ENCODE peak calls at places on chromosomes 11 and 22, in five cellular contexts. N is cardiac muscle cell, G is right atrium auricular region, O is tibial artery, C is AG04450. B is an unnamed sample.
A peak's percentile ranks its signal among the peaks of the same experiment; 100 is the strongest.

GRCh38 chr22:36027960-36028645 is 521 bp downstream of the RBFOX2 start:
- DNase-seq in N (no peak), G (no peak), O (peak; percentile 27), C (no peak), B (no peak)

GRCh38 chr11:5857590-5857989 is at the start of gene OR52E8:
- DNase-seq in N (no peak), G (no peak), O (no peak), C (no peak), B (no peak)

GRCh38 chr11:8872017-8872416 is 39.0 kb upstream of the AKIP1 start:
- DNase-seq in N (no peak), G (no peak), O (no peak), C (no peak), B (no peak)

GRCh38 chr11:10382518-10382917 is 72.5 kb upstream of the AMPD3 start:
- DNase-seq in N (no peak), G (peak; percentile 55), O (no peak), C (no peak), B (no peak)

GRCh38 chr11:126546191-126546590 is 190.7 kb downstream of the ST3GAL4 start:
- DNase-seq in N (peak; percentile 1), G (no peak), O (no peak), C (no peak), B (no peak)

GRCh38 chr11:66607126-66607834 is 9.2 kb upstream of the RBM14 start:
- DNase-seq in N (peak; percentile 92), G (peak; percentile 91), O (peak; percentile 80), C (peak; percentile 15), B (peak; percentile 67)

GRCh38 chr11:72844356-72844755 is 30.1 kb downstream of the ATG16L2 start:
- DNase-seq in N (peak; percentile 61), G (no peak), O (no peak), C (peak; percentile 81), B (no peak)

GRCh38 chr22:50015451-50016307 is 3.1 kb upstream of the IL17REL start:
- DNase-seq in N (no peak), G (no peak), O (no peak), C (no peak), B (no peak)

GRCh38 chr11:125426818-125427528 is 69.1 kb downstream of the FEZ1 start:
- DNase-seq in N (no peak), G (no peak), O (no peak), C (no peak), B (no peak)

GRCh38 chr22:29156507-29156906 is 49.2 kb upstream of the EMID1 start:
- DNase-seq in N (peak; percentile 30), G (no peak), O (no peak), C (no peak), B (no peak)

GRCh38 chr22:46007848-46008261 is 30.9 kb upstream of the WNT7B start:
- DNase-seq in N (peak; percentile 95), G (peak; percentile 94), O (peak; percentile 85), C (peak; percentile 76), B (peak; percentile 79)

GRCh38 chr11:121544956-121545355 is 92.2 kb upstream of the SORL1-AS1 start:
- DNase-seq in N (no peak), G (no peak), O (no peak), C (no peak), B (no peak)

GRCh38 chr11:108872781-108873291 is 208.0 kb downstream of the DDX10 start:
- DNase-seq in N (no peak), G (no peak), O (no peak), C (no peak), B (no peak)

GRCh38 chr22:47021371-47022074 is 259.1 kb downstream of the TBC1D22A start:
- DNase-seq in N (no peak), G (no peak), O (no peak), C (no peak), B (no peak)

GRCh38 chr22:35963237-35963810 is 65.3 kb downstream of the RBFOX2 start:
- DNase-seq in N (peak; percentile 52), G (no peak), O (no peak), C (no peak), B (no peak)

GRCh38 chr22:29478326-29479276 is 1.4 kb upstream of the NEFH start:
- DNase-seq in N (peak; percentile 28), G (no peak), O (no peak), C (no peak), B (no peak)

GRCh38 chr11:99571094-99571493 is 550.3 kb downstream of the CNTN5 start:
- DNase-seq in N (no peak), G (no peak), O (no peak), C (no peak), B (no peak)

GRCh38 chr11:7098235-7098832 is 9.5 kb downstream of the RBMXL2 start:
- DNase-seq in N (peak; percentile 69), G (no peak), O (no peak), C (no peak), B (peak; percentile 14)

GRCh38 chr11:65163684-65164083 is 6.3 kb upstream of the SPDYC start:
- DNase-seq in N (no peak), G (no peak), O (no peak), C (no peak), B (no peak)

GRCh38 chr22:18096823-18097222 is 13.8 kb upstream of the TUBA8 start:
- DNase-seq in N (no peak), G (no peak), O (no peak), C (no peak), B (no peak)

GRCh38 chr11:8384199-8384821 is 120.6 kb upstream of the LMO1 start:
- DNase-seq in N (peak; percentile 65), G (no peak), O (no peak), C (no peak), B (no peak)

GRCh38 chr22:43085658-43086606 is 3.3 kb downstream of the TTLL1 start:
- DNase-seq in N (no peak), G (no peak), O (no peak), C (no peak), B (no peak)

GRCh38 chr11:118917488-118918127 is 8.1 kb downstream of the BCL9L start:
- DNase-seq in N (peak; percentile 95), G (peak; percentile 92), O (peak; percentile 92), C (no peak), B (no peak)

GRCh38 chr22:29351891-29352290 is 36.4 kb upstream of the RASL10A start:
- DNase-seq in N (no peak), G (no peak), O (no peak), C (no peak), B (no peak)

GRCh38 chr11:118290923-118291322 is 13.6 kb upstream of the CD3E start:
- DNase-seq in N (peak; percentile 31), G (no peak), O (peak; percentile 20), C (no peak), B (no peak)

GRCh38 chr11:61832207-61832606 is 4.1 kb downstream of the FADS2 start:
- DNase-seq in N (no peak), G (no peak), O (no peak), C (no peak), B (no peak)

GRCh38 chr22:25360411-25360810 is 141.0 kb downstream of the CRYBB2 start:
- DNase-seq in N (no peak), G (no peak), O (no peak), C (no peak), B (no peak)
- H3K27me3 ChIP-seq in N (no peaks in the 10 kb centered on the region), G (no peaks in the 10 kb centered on the region), O (no peaks in the 10 kb centered on the region), C (no peaks in the 10 kb centered on the region), B (no peaks in the 10 kb centered on the region)

DNA sequence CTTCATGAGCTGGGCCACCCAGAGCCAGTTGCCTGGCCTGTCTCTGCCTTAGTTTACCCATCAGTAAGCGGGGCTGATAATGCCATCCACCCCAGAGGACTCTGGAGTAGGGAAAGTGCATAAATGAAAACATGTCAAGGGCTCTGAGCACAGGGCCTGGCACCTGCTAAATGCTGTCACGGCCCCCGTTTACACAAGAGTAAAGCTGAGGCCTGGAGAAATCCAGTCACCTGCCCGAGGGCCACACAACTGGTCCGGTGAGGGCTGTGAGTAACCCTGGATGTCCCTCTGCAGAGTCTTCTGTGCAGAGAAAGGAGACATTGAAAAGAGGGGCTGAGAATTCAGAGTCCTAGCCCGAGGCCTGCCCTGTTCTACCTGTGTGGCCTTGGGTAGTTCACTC is 110.6 kb upstream of the ANO1 start:
- DNase-seq in N (no peak), G (no peak), O (no peak), C (no peak), B (no peak)
- H3K27ac ChIP-seq in N (no peak overlapping the region), G (peak overlapping the region; percentile 35), O (peak overlapping the region; percentile 68), C (no peak overlapping the region), B (no peak overlapping the region)

DNA sequence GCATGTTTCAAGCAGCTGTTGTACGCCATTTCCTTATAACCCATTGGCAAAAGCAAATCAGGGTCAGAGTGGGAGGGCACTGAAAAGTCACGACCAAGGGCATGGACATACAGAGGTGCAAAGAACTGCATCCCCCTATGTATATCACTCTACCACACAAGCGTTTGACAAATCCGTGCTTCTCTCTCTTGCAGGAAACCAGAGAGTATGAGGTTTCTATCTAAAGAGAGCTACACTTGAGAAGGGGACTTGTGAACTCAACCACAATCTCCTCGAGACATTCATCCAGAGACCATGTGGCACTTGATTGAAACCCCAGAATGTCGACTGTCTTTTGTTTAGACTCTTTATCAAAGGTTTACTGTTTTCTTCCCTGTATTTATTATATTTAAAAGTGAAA is 49.0 kb upstream of the ASPHD2 start:
- DNase-seq in N (no peak), G (no peak), O (no peak), C (no peak), B (no peak)
- H3K27me3 ChIP-seq in N (peaks cover 2% of the 10 kb centered on the region), G (no peaks in the 10 kb centered on the region), O (no peaks in the 10 kb centered on the region), C (peaks cover 9% of the 10 kb centered on the region), B (peaks cover 49% of the 10 kb centered on the region)

GRCh38 chr11:123672568-123672967 is 18.1 kb upstream of the SCN3B start:
- DNase-seq in N (no peak), G (no peak), O (no peak), C (no peak), B (no peak)
- H3K27ac ChIP-seq in N (no peak overlapping the region), G (no peak overlapping the region), O (no peak overlapping the region), C (no peak overlapping the region), B (no peak overlapping the region)

GRCh38 chr22:44186737-44187136 is 6.0 kb downstream of the PARVG start:
- DNase-seq in N (no peak), G (no peak), O (no peak), C (no peak), B (no peak)

GRCh38 chr22:44187652-44188230 is 7.0 kb downstream of the PARVG start:
- DNase-seq in N (no peak), G (no peak), O (no peak), C (no peak), B (no peak)

GRCh38 chr22:44184006-44184405 is 3.3 kb downstream of the PARVG start:
- DNase-seq in N (no peak), G (no peak), O (no peak), C (no peak), B (no peak)

GRCh38 chr22:44186121-44186510 is 5.4 kb downstream of the PARVG start:
- DNase-seq in N (no peak), G (no peak), O (no peak), C (no peak), B (no peak)

GRCh38 chr22:44185237-44186120 is 4.8 kb downstream of the PARVG start:
- DNase-seq in N (no peak), G (no peak), O (no peak), C (no peak), B (no peak)
- H3K27me3 ChIP-seq in N (no peaks in the 10 kb centered on the region), G (no peaks in the 10 kb centered on the region), O (no peaks in the 10 kb centered on the region), C (peaks cover 20% of the 10 kb centered on the region), B (no peaks in the 10 kb centered on the region)

GRCh38 chr11:47587039-47587675 is 679 bp downstream of the FAM180B start:
- DNase-seq in N (peak; percentile 29), G (no peak), O (peak; percentile 55), C (no peak), B (no peak)
- H3K27ac ChIP-seq in N (no peak overlapping the region), G (no peak overlapping the region), O (no peak overlapping the region), C (no peak overlapping the region), B (no peak overlapping the region)

B was measured in SJSA1.